ENCODE peak calls at places on chromosome 6, in eight cellular contexts. V, D, G, B, L, W, J and R are unnamed samples.

GRCh38 chr6:73704798-73705197 is 8.8 kb downstream of the CD109 start:
- DNase-seq in V (no peak), D (no peak), G (no peak), B (no peak), L (no peak), W (no peak), J (no peak), R (no peak)

GRCh38 chr6:20806669-20807068 is 272.4 kb downstream of the CDKAL1 start:
- DNase-seq in V (no peak), D (no peak), G (no peak), B (no peak), L (no peak), W (no peak), J (no peak), R (no peak)

GRCh38 chr6:37049990-37050853 is 44.8 kb downstream of the FGD2 start:
- DNase-seq in V (peak), D (no peak), G (no peak), B (no peak), L (no peak), W (no peak), J (peak), R (peak)

GRCh38 chr6:127539292-127539691 is 20.2 kb upstream of the MTCL3 start:
- DNase-seq in V (no peak), D (no peak), G (no peak), B (peak), L (no peak), W (no peak), J (no peak), R (no peak)

GRCh38 chr6:152552616-152553209 is 84.4 kb downstream of the SYNE1 start:
- DNase-seq in V (peak), D (peak), G (peak), B (peak), L (peak), W (peak), J (peak), R (peak)

GRCh38 chr6:166988674-166989201 is 10.5 kb upstream of the CEP43 start:
- DNase-seq in V (no peak), D (no peak), G (no peak), B (no peak), L (no peak), W (no peak), J (no peak), R (no peak)

GRCh38 chr6:146948790-146949342 is 255.4 kb upstream of the STXBP5 start:
- DNase-seq in V (no peak), D (no peak), G (no peak), B (peak), L (no peak), W (no peak), J (no peak), R (no peak)

GRCh38 chr6:160788806-160789205 is 86.8 kb downstream of the PLG start:
- DNase-seq in V (no peak), D (no peak), G (no peak), B (no peak), L (no peak), W (no peak), J (no peak), R (no peak)

GRCh38 chr6:11714798-11715285 is 63.8 kb downstream of the ADTRP start:
- DNase-seq in V (no peak), D (no peak), G (no peak), B (no peak), L (no peak), W (no peak), J (no peak), R (no peak)

GRCh38 chr6:29965873-29966601 is 23.7 kb downstream of the HLA-A start:
- DNase-seq in V (peak), D (peak), G (no peak), B (peak), L (peak), W (peak), J (peak), R (peak)

GRCh38 chr6:2630362-2630761 is 120.4 kb downstream of the MYLK4 start:
- DNase-seq in V (no peak), D (peak), G (no peak), B (peak), L (no peak), W (peak), J (no peak), R (no peak)

GRCh38 chr6:15023448-15023847 is 222.4 kb upstream of the JARID2 start:
- DNase-seq in V (peak), D (no peak), G (no peak), B (no peak), L (no peak), W (no peak), J (no peak), R (peak)

GRCh38 chr6:71473908-71474307 is 185.3 kb downstream of the OGFRL1 start:
- DNase-seq in V (no peak), D (peak), G (no peak), B (peak), L (no peak), W (no peak), J (no peak), R (no peak)

GRCh38 chr6:90436403-90436802 is 139.8 kb upstream of the BACH2 start:
- DNase-seq in V (no peak), D (no peak), G (no peak), B (no peak), L (no peak), W (no peak), J (no peak), R (no peak)

GRCh38 chr6:137105375-137105774 is 60.6 kb upstream of the IL20RA start:
- DNase-seq in V (peak), D (no peak), G (no peak), B (no peak), L (no peak), W (no peak), J (no peak), R (peak)

GRCh38 chr6:67717281-67717680 is 917.8 kb upstream of the ADGRB3 start:
- DNase-seq in V (no peak), D (no peak), G (no peak), B (peak), L (no peak), W (no peak), J (no peak), R (no peak)

GRCh38 chr6:148612043-148612442 is 134.8 kb upstream of the UST start:
- DNase-seq in V (no peak), D (no peak), G (no peak), B (peak), L (no peak), W (no peak), J (no peak), R (no peak)

GRCh38 chr6:148501178-148501590 is 158.5 kb downstream of the SASH1 start:
- DNase-seq in V (no peak), D (no peak), G (no peak), B (peak), L (no peak), W (peak), J (no peak), R (no peak)

GRCh38 chr6:133892444-133893323 is 3.8 kb downstream of the TCF21 start:
- DNase-seq in V (no peak), D (no peak), G (no peak), B (no peak), L (peak), W (no peak), J (no peak), R (no peak)

GRCh38 chr6:148751233-148751632 is 4.4 kb downstream of the UST start:
- DNase-seq in V (no peak), D (no peak), G (no peak), B (no peak), L (no peak), W (no peak), J (no peak), R (no peak)

GRCh38 chr6:22053385-22053997 is 243.3 kb downstream of the PRL start:
- DNase-seq in V (no peak), D (no peak), G (no peak), B (no peak), L (no peak), W (no peak), J (no peak), R (no peak)

GRCh38 chr6:118748311-118749062 is 97.1 kb upstream of the CEP85L start:
- DNase-seq in V (no peak), D (no peak), G (no peak), B (peak), L (peak), W (no peak), J (no peak), R (no peak)

GRCh38 chr6:132364249-132364648 is 37.0 kb downstream of the MOXD1 start:
- DNase-seq in V (no peak), D (no peak), G (no peak), B (no peak), L (no peak), W (no peak), J (no peak), R (no peak)

GRCh38 chr6:107489636-107490567 is at the start of gene SOBP:
- DNase-seq in V (peak), D (no peak), G (peak), B (peak), L (peak), W (no peak), J (peak), R (peak)

GRCh38 chr6:145266432-145267075 is 468.8 kb downstream of the EPM2A start:
- DNase-seq in V (no peak), D (no peak), G (no peak), B (no peak), L (no peak), W (no peak), J (no peak), R (no peak)